ENCODE peak calls at places on chromosomes 12 and 14, in four cellular contexts. One of them, this sample, is unnamed.

GRCh38 chr14:55071051-55071450 is 19.6 kb downstream of the MAPK1IP1L start:
- DNase-seq in HCT116: no peak
- DNase-seq in sigmoid colon: no peak
- DNase-seq in tibial nerve: no peak
- DNase-seq in this sample: no peak

GRCh38 chr12:131087302-131087818 is 133.7 kb downstream of the ADGRD1 start:
- DNase-seq in HCT116: no peak
- DNase-seq in sigmoid colon: peak; percentile 53
- DNase-seq in tibial nerve: no peak
- DNase-seq in this sample: no peak

GRCh38 chr12:57837779-57838562 is 8.6 kb downstream of the CTDSP2 start:
- DNase-seq in sigmoid colon: no peak
- DNase-seq in tibial nerve: no peak
- DNase-seq in HCT116: no peak
- DNase-seq in this sample: no peak

GRCh38 chr12:93039062-93039461 is 110.0 kb upstream of the EEA1 start:
- DNase-seq in tibial nerve: no peak
- DNase-seq in HCT116: no peak
- DNase-seq in sigmoid colon: no peak
- DNase-seq in this sample: no peak

GRCh38 chr14:104085032-104085888 is at the start of gene ASPG:
- DNase-seq in sigmoid colon: peak; percentile 63
- DNase-seq in HCT116: no peak
- DNase-seq in tibial nerve: no peak
- DNase-seq in this sample: peak; percentile 19

GRCh38 chr14:68327231-68327630 is 465.6 kb downstream of the ZFP36L1 start:
- DNase-seq in tibial nerve: no peak
- DNase-seq in HCT116: no peak
- DNase-seq in sigmoid colon: no peak
- DNase-seq in this sample: no peak

GRCh38 chr12:53048780-53049401 is 974 bp upstream of the TNS2 start:
- DNase-seq in HCT116: no peak
- DNase-seq in tibial nerve: peak; percentile 68
- DNase-seq in sigmoid colon: peak; percentile 94
- DNase-seq in this sample: no peak

GRCh38 chr12:40969796-40970195 is 218.3 kb upstream of the PDZRN4 start:
- DNase-seq in sigmoid colon: no peak
- DNase-seq in tibial nerve: no peak
- DNase-seq in HCT116: no peak
- DNase-seq in this sample: no peak

GRCh38 chr14:21987937-21988336 is 314.3 kb upstream of the OR4E1 start:
- DNase-seq in tibial nerve: no peak
- DNase-seq in sigmoid colon: no peak
- DNase-seq in HCT116: peak; percentile 45
- DNase-seq in this sample: no peak

DNA sequence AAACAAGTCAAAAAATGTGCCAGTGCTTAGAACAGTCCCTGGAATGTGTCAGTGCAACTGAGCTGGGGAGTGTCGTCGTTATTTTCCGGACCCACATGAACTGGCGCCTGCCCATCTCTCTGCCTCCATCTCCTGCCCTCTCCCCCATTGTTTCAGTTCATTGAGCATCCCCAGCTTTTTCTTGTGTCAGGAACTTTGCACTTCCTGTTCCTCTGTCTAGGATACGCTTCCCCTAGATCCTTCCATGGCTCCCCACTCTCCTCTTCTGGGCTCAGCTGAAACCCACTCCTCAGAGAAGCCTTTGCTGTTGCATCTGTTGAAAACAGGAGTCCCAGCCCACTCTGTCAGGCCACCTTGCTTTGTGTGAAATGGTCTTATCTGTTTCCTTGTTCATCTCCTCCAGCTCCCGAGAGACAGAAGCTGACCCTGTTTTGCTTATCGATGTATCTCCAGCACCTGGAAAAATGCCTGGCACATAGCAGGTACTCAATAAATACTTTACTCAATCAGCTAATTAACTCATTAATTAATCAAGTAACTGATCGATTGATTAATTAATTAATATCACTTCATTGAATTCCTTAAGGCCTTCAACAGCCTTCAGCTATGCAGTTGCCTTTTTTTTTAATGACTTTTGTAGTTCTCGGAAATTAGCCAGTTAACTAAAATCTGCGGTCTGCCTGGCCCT is 2.7 kb upstream of the SCARB1 start:
- DNase-seq in sigmoid colon: no peak
- DNase-seq in tibial nerve: no peak
- DNase-seq in HCT116: no peak
- DNase-seq in this sample: no peak
- TF ChIP-seq CTCF in sigmoid colon: no peak
- TF ChIP-seq CTCF in tibial nerve: no peak
- TF ChIP-seq CTCF in HCT116: no peak
- TF ChIP-seq CTCF in this sample: no peak

DNA sequence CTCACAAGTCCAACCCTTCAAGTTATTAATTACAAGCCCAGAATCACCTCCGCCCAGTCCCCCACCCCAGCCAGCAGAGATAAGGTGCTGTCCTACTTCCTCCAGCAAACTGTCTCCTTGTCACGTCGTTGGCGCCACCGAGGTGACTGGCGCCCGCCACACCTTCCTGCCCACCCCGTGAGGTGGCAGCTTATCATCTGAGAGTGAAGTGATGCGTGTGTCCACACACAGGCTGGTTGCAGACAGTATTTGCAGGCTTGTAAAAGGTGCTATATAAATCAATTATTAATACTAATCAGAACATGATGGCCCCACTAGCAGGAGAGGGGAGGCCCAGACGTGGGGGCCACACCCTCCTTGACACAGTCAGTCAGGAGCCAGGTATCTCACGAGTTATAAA is 786.6 kb upstream of the TBX3 start:
- DNase-seq in tibial nerve: no peak
- DNase-seq in HCT116: no peak
- DNase-seq in sigmoid colon: no peak
- DNase-seq in this sample: no peak
- TF ChIP-seq CTCF in tibial nerve: no peak
- TF ChIP-seq CTCF in HCT116: no peak
- TF ChIP-seq CTCF in sigmoid colon: no peak
- TF ChIP-seq CTCF in this sample: no peak

GRCh38 chr12:78120866-78121590 is 290.3 kb downstream of the NAV3 start:
- DNase-seq in HCT116: peak; percentile 33
- DNase-seq in tibial nerve: peak; percentile 33
- DNase-seq in sigmoid colon: no peak
- DNase-seq in this sample: no peak
- TF ChIP-seq CTCF in HCT116: peak; percentile 29
- TF ChIP-seq CTCF in tibial nerve: no peak
- TF ChIP-seq CTCF in sigmoid colon: no peak
- TF ChIP-seq CTCF in this sample: peak; percentile 56

GRCh38 chr14:51357250-51357649 is 117.2 kb downstream of the TMX1 start:
- DNase-seq in sigmoid colon: no peak
- DNase-seq in HCT116: no peak
- DNase-seq in tibial nerve: no peak
- DNase-seq in this sample: no peak

GRCh38 chr14:51351997-51352396 is 112.0 kb downstream of the TMX1 start:
- DNase-seq in sigmoid colon: no peak
- DNase-seq in HCT116: no peak
- DNase-seq in tibial nerve: no peak
- DNase-seq in this sample: no peak

GRCh38 chr14:51353901-51354300 is 113.9 kb downstream of the TMX1 start:
- DNase-seq in tibial nerve: no peak
- DNase-seq in sigmoid colon: no peak
- DNase-seq in HCT116: no peak
- DNase-seq in this sample: no peak

GRCh38 chr14:51356381-51356780 is 116.3 kb downstream of the TMX1 start:
- DNase-seq in tibial nerve: no peak
- DNase-seq in HCT116: no peak
- DNase-seq in sigmoid colon: no peak
- DNase-seq in this sample: no peak

DNA sequence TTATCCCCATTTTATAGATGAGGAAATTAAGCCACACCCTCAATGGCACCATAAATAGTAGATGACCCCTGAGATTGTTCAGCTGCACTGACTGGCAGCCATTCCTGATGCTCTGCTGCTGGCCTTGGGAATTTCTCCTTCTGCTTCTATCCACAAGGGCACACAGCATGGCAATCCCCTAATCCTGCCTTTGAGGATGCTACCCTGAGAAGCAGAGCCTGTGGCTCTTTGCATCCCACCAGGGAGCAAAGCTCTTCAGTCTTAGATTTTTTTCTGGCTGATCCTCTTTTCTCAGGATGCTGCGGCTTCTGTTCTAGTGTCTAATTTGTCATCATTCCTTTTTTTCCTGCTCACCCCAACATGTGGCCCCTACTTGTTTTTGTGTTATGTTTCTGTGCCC is 114.8 kb downstream of the TMX1 start:
- DNase-seq in HCT116: no peak
- DNase-seq in tibial nerve: no peak
- DNase-seq in sigmoid colon: no peak
- DNase-seq in this sample: no peak
- TF ChIP-seq CTCF in HCT116: no peak
- TF ChIP-seq CTCF in tibial nerve: no peak
- TF ChIP-seq CTCF in sigmoid colon: no peak
- TF ChIP-seq CTCF in this sample: no peak

DNA sequence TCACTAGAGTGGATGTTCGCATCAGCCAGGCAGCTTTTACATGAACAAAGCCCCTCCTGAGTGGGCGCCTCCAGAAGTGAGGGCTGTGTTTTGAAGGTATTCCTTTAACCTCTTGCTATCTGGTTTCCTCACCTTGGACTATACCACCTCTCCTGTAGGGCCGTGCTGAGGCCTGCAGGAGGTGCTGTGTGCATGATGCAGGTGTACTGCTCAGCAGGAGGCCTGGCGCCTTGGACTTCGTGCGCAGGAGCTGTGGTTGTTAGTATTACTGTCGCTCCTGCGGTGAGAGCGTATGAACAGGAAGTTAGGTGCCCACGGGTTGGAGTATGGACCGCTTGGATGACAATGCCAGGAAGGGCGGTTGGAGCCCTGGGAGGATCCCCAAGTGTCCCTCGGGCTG is 130.7 kb downstream of the TSPAN9 start:
- DNase-seq in HCT116: peak; percentile 10
- DNase-seq in tibial nerve: no peak
- DNase-seq in sigmoid colon: no peak
- DNase-seq in this sample: no peak
- TF ChIP-seq CTCF in HCT116: peak; percentile 77
- TF ChIP-seq CTCF in tibial nerve: no peak
- TF ChIP-seq CTCF in sigmoid colon: no peak
- TF ChIP-seq CTCF in this sample: peak; percentile 52

DNA sequence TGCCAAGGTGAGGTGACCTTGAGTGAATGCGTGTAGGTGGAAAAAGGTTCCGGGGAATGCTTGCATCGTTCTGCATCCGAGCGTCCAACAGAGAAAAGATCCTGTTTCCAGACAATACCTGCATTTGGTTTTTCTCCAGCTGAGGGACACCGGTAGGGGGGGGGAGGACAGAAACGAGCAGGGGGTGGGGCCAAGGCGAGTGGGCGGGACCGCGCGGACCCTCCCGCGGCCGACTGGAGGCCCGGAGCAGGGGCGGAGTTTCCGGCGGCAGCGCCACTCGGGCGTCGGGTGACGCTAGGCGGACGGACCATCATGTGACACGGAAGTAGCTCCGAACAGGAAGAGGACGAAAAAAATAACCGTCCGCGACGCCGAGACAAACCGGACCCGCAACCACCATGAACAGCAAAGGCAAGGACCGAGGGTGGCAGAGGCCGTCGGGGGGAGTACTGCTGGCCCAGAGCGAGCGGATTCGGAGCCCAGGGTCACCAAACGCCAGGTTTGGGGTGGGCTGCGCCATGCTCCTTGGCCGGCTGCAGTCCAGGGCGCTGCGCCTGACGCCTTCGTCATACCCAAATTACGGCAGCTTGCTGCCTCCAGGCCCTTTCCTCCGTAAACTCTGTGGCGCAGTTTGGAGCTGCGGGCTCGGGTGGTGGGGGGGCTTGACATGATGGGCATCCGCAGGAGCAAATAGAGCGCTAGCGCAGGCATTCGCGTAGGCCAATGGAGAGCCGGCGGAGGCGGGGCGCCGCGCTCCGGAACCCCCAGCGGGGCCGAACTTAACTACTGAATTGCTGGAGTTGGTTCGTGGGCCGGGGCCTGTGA is at the start of gene DAZAP2:
- DNase-seq in sigmoid colon: peak; percentile 98
- DNase-seq in tibial nerve: peak; percentile 88
- DNase-seq in HCT116: peak; percentile 90
- DNase-seq in this sample: peak; percentile 96
- TF ChIP-seq CTCF in sigmoid colon: no peak
- TF ChIP-seq CTCF in tibial nerve: peak; percentile 8
- TF ChIP-seq CTCF in HCT116: peak; percentile 43
- TF ChIP-seq CTCF in this sample: peak; percentile 1

GRCh38 chr14:35336171-35337073 is 44.2 kb downstream of the PSMA6 start:
- DNase-seq in sigmoid colon: peak; percentile 98
- DNase-seq in tibial nerve: peak; percentile 91
- DNase-seq in HCT116: no peak
- DNase-seq in this sample: no peak
- TF ChIP-seq CTCF in sigmoid colon: no peak
- TF ChIP-seq CTCF in tibial nerve: no peak
- TF ChIP-seq CTCF in HCT116: no peak
- TF ChIP-seq CTCF in this sample: no peak

This sample was measured in D721Med.